ENCODE peak calls at places on chromosomes 12 and 14, in six cellular contexts. J is body of pancreas; V is AG04450; S is CD4-positive, CD25-positive, alpha-beta regulatory T cell; G is lung; B is testis. F is an unnamed sample.

GRCh38 chr12:110246690-110247339 is 34.2 kb upstream of the ATP2A2 start:
- DNase-seq in J (no peak), V (no peak), S (no peak), G (no peak), B (peak; percentile 39), F (no peak)

GRCh38 chr12:74816398-74817175 is 279.0 kb downstream of the ATXN7L3B start:
- DNase-seq in J (no peak), V (no peak), S (no peak), G (no peak), B (no peak), F (no peak)

GRCh38 chr14:91858536-91859275 is 8.6 kb downstream of the TC2N start:
- DNase-seq in J (no peak), V (no peak), S (no peak), G (no peak), B (no peak), F (peak; percentile 32)

GRCh38 chr12:75938189-75938588 is 93.4 kb downstream of the PHLDA1 start:
- DNase-seq in J (no peak), V (no peak), S (no peak), G (no peak), B (no peak), F (no peak)

GRCh38 chr14:55583942-55584468 is 4.0 kb downstream of the KTN1 start:
- DNase-seq in J (no peak), V (no peak), S (no peak), G (no peak), B (no peak), F (no peak)

GRCh38 chr14:100348779-100349708 is 25.9 kb downstream of the SLC25A47 start:
- DNase-seq in J (no peak), V (no peak), S (no peak), G (no peak), B (no peak), F (no peak)

GRCh38 chr12:12156116-12156515 is 85.4 kb downstream of the BCL2L14 start:
- DNase-seq in J (no peak), V (no peak), S (no peak), G (no peak), B (no peak), F (no peak)

GRCh38 chr14:30813182-30813581 is 61.2 kb upstream of the COCH start:
- DNase-seq in J (no peak), V (no peak), S (no peak), G (no peak), B (no peak), F (no peak)

GRCh38 chr14:91413547-91414474 is 3.8 kb downstream of the CCDC88C start:
- DNase-seq in J (peak; percentile 95), V (no peak), S (peak; percentile 67), G (peak; percentile 79), B (no peak), F (no peak)

GRCh38 chr14:77864085-77864484 is 64.2 kb downstream of the ADCK1 start:
- DNase-seq in J (no peak), V (no peak), S (no peak), G (no peak), B (no peak), F (no peak)

GRCh38 chr12:12717586-12718381 is 616 bp downstream of the CDKN1B start:
- DNase-seq in J (peak; percentile 47), V (no peak), S (no peak), G (no peak), B (peak; percentile 53), F (no peak)

GRCh38 chr14:38256358-38256840 is 506 bp upstream of the CLEC14A start:
- DNase-seq in J (peak; percentile 8), V (no peak), S (no peak), G (no peak), B (no peak), F (no peak)

GRCh38 chr14:76985540-76986260 is 42.8 kb downstream of the IRF2BPL start:
- DNase-seq in J (no peak), V (no peak), S (no peak), G (no peak), B (no peak), F (no peak)

GRCh38 chr14:83529531-83529930 is 1995.9 kb upstream of the SEL1L start:
- DNase-seq in J (no peak), V (no peak), S (no peak), G (no peak), B (no peak), F (no peak)

GRCh38 chr12:55974308-55974724 is 438 bp downstream of the RAB5B start:
- DNase-seq in J (peak; percentile 69), V (no peak), S (peak; percentile 33), G (peak; percentile 61), B (peak; percentile 43), F (peak; percentile 11)

GRCh38 chr12:69415471-69416275 is 54.5 kb upstream of the FRS2 start:
- DNase-seq in J (peak; percentile 68), V (peak; percentile 88), S (no peak), G (peak; percentile 44), B (peak; percentile 65), F (no peak)

GRCh38 chr12:3432868-3433267 is 58.1 kb upstream of the PRMT8 start:
- DNase-seq in J (no peak), V (no peak), S (no peak), G (no peak), B (no peak), F (no peak)

GRCh38 chr12:11162494-11162893 is 8.5 kb upstream of the SMIM10L1 start:
- DNase-seq in J (no peak), V (no peak), S (no peak), G (no peak), B (no peak), F (no peak)

GRCh38 chr12:69676257-69677012 is 22.7 kb downstream of the BEST3 start:
- DNase-seq in J (no peak), V (no peak), S (no peak), G (no peak), B (no peak), F (no peak)

GRCh38 chr12:56221233-56221756 is 427 bp downstream of the RNF41 start:
- DNase-seq in J (peak; percentile 64), V (peak; percentile 46), S (no peak), G (peak; percentile 65), B (peak; percentile 56), F (no peak)

GRCh38 chr14:31419179-31420012 is 954 bp downstream of the HEATR5A start:
- DNase-seq in J (no peak), V (no peak), S (no peak), G (no peak), B (no peak), F (no peak)

GRCh38 chr12:44525806-44526654 is 350.1 kb downstream of the NELL2 start:
- DNase-seq in J (no peak), V (no peak), S (no peak), G (peak; percentile 42), B (no peak), F (no peak)

GRCh38 chr12:117005417-117006046 is 93.7 kb downstream of the TESC start:
- DNase-seq in J (no peak), V (no peak), S (no peak), G (no peak), B (peak; percentile 43), F (no peak)

GRCh38 chr12:112664569-112664968 is 127.0 kb upstream of the RPH3A start:
- DNase-seq in J (no peak), V (no peak), S (no peak), G (no peak), B (peak; percentile 49), F (no peak)

GRCh38 chr12:93853698-93854478 is 176.7 kb downstream of the CRADD start:
- DNase-seq in J (no peak), V (no peak), S (no peak), G (no peak), B (no peak), F (no peak)

GRCh38 chr12:93850476-93850875 is 173.3 kb downstream of the CRADD start:
- DNase-seq in J (no peak), V (no peak), S (no peak), G (no peak), B (no peak), F (no peak)

GRCh38 chr12:93849946-93850345 is 172.8 kb downstream of the CRADD start:
- DNase-seq in J (no peak), V (no peak), S (no peak), G (no peak), B (no peak), F (no peak)

GRCh38 chr12:93852067-93852466 is 174.9 kb downstream of the CRADD start:
- DNase-seq in J (no peak), V (no peak), S (no peak), G (no peak), B (no peak), F (no peak)

GRCh38 chr12:93851245-93851665 is 174.1 kb downstream of the CRADD start:
- DNase-seq in J (no peak), V (no peak), S (no peak), G (no peak), B (no peak), F (peak; percentile 35)
- H3K27ac ChIP-seq in J (no peak overlapping the region), V (no peak overlapping the region), S (peak overlapping the region; percentile 30), G (no peak overlapping the region), B (no peak overlapping the region), F (no peak overlapping the region)

DNA sequence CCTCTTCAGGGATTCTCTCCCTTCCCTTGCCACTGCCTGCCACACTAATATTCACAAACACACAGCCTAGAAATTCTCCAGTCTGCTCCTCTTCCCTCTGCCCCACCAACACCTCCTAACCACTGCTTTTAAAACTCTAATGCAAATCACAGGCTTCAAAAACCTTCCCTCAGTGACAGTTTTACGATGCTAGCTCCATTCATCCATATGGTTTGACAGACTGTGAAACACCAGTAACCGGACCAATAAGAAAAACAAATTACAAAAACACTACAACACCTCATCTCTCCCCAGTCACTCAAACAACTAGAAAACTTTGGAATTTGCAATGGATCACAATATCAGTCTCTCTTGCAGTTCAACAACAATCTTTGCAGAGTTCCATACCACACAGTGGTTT is 5.7 kb downstream of the DPF3 start:
- DNase-seq in J (no peak), V (no peak), S (no peak), G (no peak), B (no peak), F (no peak)
- H3K27ac ChIP-seq in J (no peak overlapping the region), V (no peak overlapping the region), S (no peak overlapping the region), G (no peak overlapping the region), B (no peak overlapping the region), F (no peak overlapping the region)

DNA sequence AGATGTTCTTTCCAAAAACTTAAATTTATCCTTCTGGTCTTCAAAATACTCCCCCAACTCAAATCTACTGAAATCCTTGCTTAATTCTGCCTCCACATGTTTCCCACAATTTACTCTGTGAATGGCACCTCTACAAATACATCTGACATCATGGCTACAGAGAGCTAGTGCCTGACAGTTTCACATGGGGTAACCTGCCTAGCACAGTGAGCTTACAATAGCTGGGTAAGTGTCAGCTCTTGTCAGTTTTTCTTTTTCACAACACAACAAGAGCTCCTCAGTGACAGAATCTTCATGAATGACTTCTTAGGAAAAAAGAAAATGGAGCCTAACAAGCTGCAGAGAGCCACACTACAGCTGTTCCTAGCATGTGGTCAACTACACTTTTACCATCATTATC is 54.4 kb downstream of the NIN start:
- DNase-seq in J (no peak), V (no peak), S (no peak), G (no peak), B (no peak), F (no peak)
- H3K27ac ChIP-seq in J (no peak overlapping the region), V (no peak overlapping the region), S (no peak overlapping the region), G (no peak overlapping the region), B (no peak overlapping the region), F (no peak overlapping the region)

GRCh38 chr14:50085570-50086315 is 30.6 kb downstream of the VCPKMT start:
- DNase-seq in J (no peak), V (no peak), S (no peak), G (no peak), B (no peak), F (no peak)
- H3K27ac ChIP-seq in J (no peak overlapping the region), V (no peak overlapping the region), S (peak overlapping the region; percentile 98), G (no peak overlapping the region), B (no peak overlapping the region), F (peak overlapping the region; percentile 50)

F was measured in CD8-positive, alpha-beta T cell.